ENCODE peak calls at places on chromosomes 1 and 21, in eight cellular contexts. M, Q, I, U, V, P, F and R are unnamed samples.

GRCh38 chr1:11188381-11188780 is 774 bp upstream of the ANGPTL7 start:
- DNase-seq in M (no peak), Q (no peak), I (no peak), U (no peak), V (no peak), P (no peak), F (no peak), R (peak; percentile 44)

GRCh38 chr1:25467193-25467592 is 36.5 kb downstream of the MACO1 start:
- DNase-seq in M (no peak), Q (no peak), I (no peak), U (no peak), V (no peak), P (peak; percentile 30), F (no peak), R (no peak)

GRCh38 chr1:222233441-222234180 is 314.3 kb downstream of the HHIPL2 start:
- DNase-seq in M (peak; percentile 29), Q (no peak), I (no peak), U (no peak), V (no peak), P (no peak), F (no peak), R (peak; percentile 86)

GRCh38 chr1:15933684-15934083 is 42.2 kb downstream of the ZBTB17 start:
- DNase-seq in M (no peak), Q (no peak), I (peak; percentile 20), U (no peak), V (no peak), P (no peak), F (no peak), R (no peak)

GRCh38 chr1:204885288-204885711 is 14.6 kb downstream of the NFASC start:
- DNase-seq in M (peak; percentile 88), Q (no peak), I (no peak), U (no peak), V (peak; percentile 72), P (no peak), F (no peak), R (no peak)

GRCh38 chr21:41168391-41169257 is 664 bp downstream of the BACE2 start:
- DNase-seq in M (peak; percentile 82), Q (no peak), I (peak; percentile 88), U (peak; percentile 75), V (peak; percentile 53), P (peak; percentile 15), F (no peak), R (peak; percentile 24)

GRCh38 chr1:89047734-89048133 is 17.3 kb downstream of the GBP1 start:
- DNase-seq in M (peak; percentile 93), Q (no peak), I (no peak), U (no peak), V (peak; percentile 29), P (no peak), F (no peak), R (peak; percentile 27)

GRCh38 chr1:166489670-166490436 is 323.1 kb upstream of the FAM78B start:
- DNase-seq in M (no peak), Q (peak; percentile 46), I (peak; percentile 60), U (peak; percentile 68), V (no peak), P (peak; percentile 88), F (peak; percentile 76), R (peak; percentile 63)

GRCh38 chr1:151718666-151719065 is 2.1 kb upstream of the CELF3 start:
- DNase-seq in M (no peak), Q (no peak), I (no peak), U (no peak), V (no peak), P (no peak), F (no peak), R (no peak)

GRCh38 chr1:154430903-154431302 is 25.8 kb downstream of the IL6R start:
- DNase-seq in M (no peak), Q (no peak), I (no peak), U (no peak), V (peak; percentile 34), P (no peak), F (no peak), R (no peak)

GRCh38 chr1:214106375-214106774 is 118.6 kb downstream of the PROX1 start:
- DNase-seq in M (no peak), Q (no peak), I (no peak), U (no peak), V (no peak), P (no peak), F (no peak), R (no peak)

GRCh38 chr1:180974236-180974635 is 48.4 kb downstream of the STX6 start:
- DNase-seq in M (peak; percentile 19), Q (no peak), I (no peak), U (no peak), V (no peak), P (no peak), F (no peak), R (peak; percentile 21)

GRCh38 chr1:112255080-112255479 is 140.9 kb upstream of the CTTNBP2NL start:
- DNase-seq in M (no peak), Q (no peak), I (no peak), U (no peak), V (no peak), P (no peak), F (no peak), R (peak; percentile 20)

GRCh38 chr1:50605186-50605875 is 182.1 kb upstream of the DMRTA2 start:
- DNase-seq in M (peak; percentile 29), Q (no peak), I (no peak), U (no peak), V (peak; percentile 46), P (peak; percentile 39), F (peak; percentile 61), R (peak; percentile 55)

GRCh38 chr1:23548704-23549143 is 10.6 kb downstream of the ID3 start:
- DNase-seq in M (peak; percentile 47), Q (no peak), I (peak; percentile 93), U (peak; percentile 74), V (no peak), P (no peak), F (no peak), R (peak; percentile 42)

DNA sequence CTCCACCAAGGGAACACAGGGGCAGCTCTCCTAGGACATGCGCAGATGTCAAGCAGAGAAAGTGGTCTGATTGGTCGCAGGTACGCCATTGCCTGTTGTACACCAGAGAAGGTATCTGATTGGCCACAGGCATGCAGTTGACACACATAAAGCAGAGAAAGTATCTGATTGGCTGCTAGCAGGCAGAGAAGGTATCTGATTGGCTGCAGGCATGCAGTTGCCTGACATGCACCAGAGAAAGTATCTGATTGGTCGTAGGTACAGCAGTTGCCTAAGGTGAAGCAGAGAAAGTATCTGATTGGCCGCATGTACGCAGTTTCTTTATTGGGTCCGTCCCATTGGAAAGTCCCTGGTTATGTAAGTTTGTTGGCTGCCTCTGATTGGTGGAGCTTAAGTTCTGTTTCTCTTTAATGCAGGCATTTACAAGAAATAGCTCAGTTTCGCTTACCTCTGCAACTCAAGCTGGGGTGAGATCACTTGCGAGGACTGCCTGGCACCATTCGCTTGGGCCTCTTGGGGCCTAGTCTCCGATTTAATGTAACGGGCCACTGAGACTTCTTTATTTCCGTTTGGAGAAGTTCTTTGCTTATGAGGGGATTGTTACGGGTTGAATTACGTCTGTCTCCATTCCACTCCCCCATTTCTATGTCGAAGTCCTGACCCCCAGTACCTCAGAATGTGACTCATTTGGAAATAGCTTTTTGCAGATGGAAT is 74.2 kb downstream of the SIK1 start:
- DNase-seq in M (peak; percentile 24), Q (no peak), I (no peak), U (peak; percentile 70), V (no peak), P (peak; percentile 100), F (peak; percentile 45), R (no peak)
- H3K4me3 ChIP-seq in M (no peak overlapping the region), Q (no peak overlapping the region), I (no peak overlapping the region), U (no peak overlapping the region), V (no peak overlapping the region), P (peak overlapping the region; percentile 89), F (no peak overlapping the region), R (no peak overlapping the region)

DNA sequence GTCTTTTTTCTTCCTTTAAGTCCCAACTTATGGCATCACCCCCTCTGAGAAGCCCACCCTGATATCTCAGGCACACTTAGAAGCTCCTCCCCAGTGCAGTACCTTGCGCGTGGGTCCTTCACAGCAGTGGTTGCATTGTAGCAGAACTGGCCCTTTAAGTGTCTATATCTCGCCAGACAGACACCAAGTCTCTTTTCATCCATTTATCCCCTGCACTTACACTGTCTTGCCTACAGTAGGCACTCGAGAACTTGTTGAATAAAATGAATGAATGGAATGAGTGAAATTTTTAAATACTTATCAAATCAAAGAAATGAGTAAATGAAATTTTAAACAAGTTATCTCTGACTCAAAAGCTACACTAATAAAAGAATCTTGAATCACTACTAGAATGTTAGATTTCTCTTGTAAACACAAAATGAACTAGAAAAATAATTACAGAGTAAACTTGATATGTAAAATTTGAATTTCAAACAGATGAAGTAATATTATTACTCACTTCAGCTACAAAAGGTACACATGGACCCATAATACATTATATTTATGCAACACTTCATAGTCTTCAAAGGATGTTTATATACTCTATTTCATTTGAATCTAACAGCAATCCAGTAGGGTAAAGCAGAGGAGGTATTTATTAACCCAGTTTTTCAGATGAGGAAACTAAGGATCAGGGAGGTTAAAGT is 54.7 kb upstream of the MAN1A2 start:
- DNase-seq in M (peak; percentile 62), Q (no peak), I (no peak), U (peak; percentile 53), V (peak; percentile 37), P (peak; percentile 49), F (peak; percentile 21), R (peak; percentile 43)
- TF ChIP-seq CTCF in M (peak; percentile 69), Q (peak; percentile 62), I (no peak), U (peak; percentile 30), V (peak; percentile 75), P (peak; percentile 66), F (peak; percentile 23), R (peak; percentile 68)

GRCh38 chr1:64798857-64799256 is 54.0 kb downstream of the RAVER2 start:
- DNase-seq in M (no peak), Q (no peak), I (no peak), U (no peak), V (no peak), P (no peak), F (no peak), R (no peak)

DNA sequence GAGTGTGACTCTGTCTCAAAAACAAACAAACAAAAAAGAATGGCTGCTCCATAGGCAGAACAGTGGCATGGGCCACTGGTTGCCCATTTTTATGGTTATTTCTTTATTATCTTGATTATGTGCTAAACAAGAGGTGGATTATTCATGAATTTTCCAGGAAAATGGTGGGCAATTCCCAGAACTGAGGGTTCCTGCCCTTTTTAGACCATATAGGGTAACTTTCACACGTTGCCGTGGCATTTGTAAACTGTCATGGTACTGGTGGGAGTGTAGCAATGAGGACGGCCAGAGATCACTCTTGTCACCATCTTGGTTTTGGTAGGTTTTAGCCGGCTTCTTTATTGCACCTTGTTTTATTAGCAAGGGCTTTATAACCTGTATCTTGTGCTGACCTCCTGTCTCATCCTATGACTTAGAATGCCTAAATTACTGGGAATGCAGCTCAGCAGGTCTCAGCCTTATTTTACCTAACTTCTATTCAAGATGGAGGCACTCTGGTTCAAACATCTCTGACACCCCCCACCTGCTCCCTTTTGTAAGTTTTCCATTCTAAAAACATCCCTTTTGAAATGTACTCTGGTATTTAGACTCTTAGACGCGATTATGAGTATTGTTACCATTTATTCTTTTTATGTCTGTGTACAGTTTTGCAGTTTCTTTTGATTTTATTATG is 57.1 kb downstream of the RAVER2 start:
- DNase-seq in M (no peak), Q (no peak), I (no peak), U (no peak), V (no peak), P (no peak), F (no peak), R (no peak)
- H3K4me3 ChIP-seq in M (no peak overlapping the region), Q (no peak overlapping the region), I (no peak overlapping the region), U (no peak overlapping the region), V (no peak overlapping the region), P (no peak overlapping the region), F (no peak overlapping the region), R (no peak overlapping the region)

DNA sequence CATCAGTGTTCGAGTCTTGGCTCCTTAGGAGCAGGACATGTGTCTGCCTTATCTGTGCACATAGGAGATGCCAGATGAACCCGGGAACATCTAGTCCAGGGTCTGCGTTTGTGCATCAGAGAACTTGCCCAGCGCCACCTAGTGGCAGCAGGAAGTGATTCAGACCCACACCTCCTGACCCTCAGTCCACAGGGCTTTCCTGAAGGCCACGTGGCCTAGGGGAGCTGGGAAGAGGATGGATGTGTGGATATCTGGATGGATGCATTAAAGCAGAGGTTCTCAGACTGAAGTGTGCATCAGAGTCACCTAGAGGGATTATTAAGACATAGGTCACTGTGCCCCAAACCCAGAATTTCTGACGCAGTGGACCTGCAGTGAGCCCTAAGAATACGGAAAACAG is 37.3 kb downstream of the CAPN8 start:
- DNase-seq in M (peak; percentile 25), Q (no peak), I (no peak), U (peak; percentile 57), V (no peak), P (peak; percentile 51), F (peak; percentile 68), R (peak; percentile 30)
- TF ChIP-seq CTCF in M (peak; percentile 50), Q (peak; percentile 58), I (peak; percentile 61), U (no peak), V (peak; percentile 73), P (peak; percentile 77), F (peak; percentile 68), R (peak; percentile 64)